ENCODE peak calls at places on chromosomes 7 and 10, in nine cellular contexts. C is adipocyte, U is lower lobe of right lung, J is neuronal stem cell, W is GM06990, F is NT2/D1, K is esophagus squamous epithelium, X is left ventricle myocardium inferior, A is esophagus muscularis mucosa. R is an unnamed sample. For H3K36me3, the result is how much of the 10 kb centered on the place peaks cover.

GRCh38 chr10:71748671-71749191 is 24.6 kb downstream of the VSIR start:
- DNase-seq in C (no peak), U (peak), J (no peak), W (peak), F (no peak), K (peak), X (peak), A (peak), R (no peak)

GRCh38 chr10:35448687-35449662 is 112.7 kb downstream of the CCNY start:
- DNase-seq in C (no peak), U (no peak), J (no peak), W (no peak), F (no peak), K (no peak), X (no peak), A (no peak), R (no peak)

GRCh38 chr10:5684971-5685763 is 529 bp downstream of the TASOR2 start:
- DNase-seq in C (peak), U (peak), J (peak), W (peak), F (peak), K (no peak), X (peak), A (no peak), R (peak)

GRCh38 chr10:74039561-74040145 is 41.7 kb downstream of the VCL start:
- DNase-seq in C (peak), U (no peak), J (no peak), W (no peak), F (no peak), K (no peak), X (no peak), A (no peak), R (no peak)

GRCh38 chr7:85748861-85749260 is 562.0 kb upstream of the SEMA3D start:
- DNase-seq in C (no peak), U (no peak), J (no peak), W (no peak), F (no peak), K (no peak), X (no peak), A (no peak), R (no peak)

GRCh38 chr7:44290250-44290616 is 35.2 kb downstream of the CAMK2B start:
- DNase-seq in C (no peak), U (peak), J (no peak), W (no peak), F (no peak), K (no peak), X (peak), A (peak), R (no peak)

GRCh38 chr7:33183504-33183903 is 54.1 kb downstream of the BBS9 start:
- DNase-seq in C (peak), U (no peak), J (no peak), W (no peak), F (no peak), K (no peak), X (no peak), A (no peak), R (no peak)

GRCh38 chr10:116263870-116264269 is 9.1 kb downstream of the GFRA1 start:
- DNase-seq in C (no peak), U (no peak), J (no peak), W (no peak), F (no peak), K (no peak), X (no peak), A (peak), R (no peak)

GRCh38 chr7:17184805-17185689 is 113.4 kb upstream of the AHR start:
- DNase-seq in C (peak), U (no peak), J (no peak), W (peak), F (no peak), K (no peak), X (no peak), A (no peak), R (no peak)

GRCh38 chr10:132536241-132536963 is 1.2 kb upstream of the INPP5A start:
- DNase-seq in C (no peak), U (peak), J (no peak), W (no peak), F (no peak), K (no peak), X (peak), A (no peak), R (no peak)

GRCh38 chr7:112723416-112723815 is 66.8 kb downstream of the TMEM168 start:
- DNase-seq in C (peak), U (no peak), J (no peak), W (no peak), F (no peak), K (no peak), X (no peak), A (no peak), R (peak)

GRCh38 chr10:13139150-13139549 is 22.2 kb upstream of the MCM10 start:
- DNase-seq in C (no peak), U (no peak), J (no peak), W (no peak), F (no peak), K (no peak), X (no peak), A (no peak), R (no peak)

GRCh38 chr10:79048639-79049550 is 19.9 kb upstream of the ZMIZ1 start:
- DNase-seq in C (no peak), U (peak), J (no peak), W (no peak), F (no peak), K (no peak), X (peak), A (no peak), R (no peak)
- H3K4me3 ChIP-seq in C (no peak), U (peak), J (no peak), W (no peak), F (no peak), K (peak), X (no peak), A (no peak), R (no peak)

DNA sequence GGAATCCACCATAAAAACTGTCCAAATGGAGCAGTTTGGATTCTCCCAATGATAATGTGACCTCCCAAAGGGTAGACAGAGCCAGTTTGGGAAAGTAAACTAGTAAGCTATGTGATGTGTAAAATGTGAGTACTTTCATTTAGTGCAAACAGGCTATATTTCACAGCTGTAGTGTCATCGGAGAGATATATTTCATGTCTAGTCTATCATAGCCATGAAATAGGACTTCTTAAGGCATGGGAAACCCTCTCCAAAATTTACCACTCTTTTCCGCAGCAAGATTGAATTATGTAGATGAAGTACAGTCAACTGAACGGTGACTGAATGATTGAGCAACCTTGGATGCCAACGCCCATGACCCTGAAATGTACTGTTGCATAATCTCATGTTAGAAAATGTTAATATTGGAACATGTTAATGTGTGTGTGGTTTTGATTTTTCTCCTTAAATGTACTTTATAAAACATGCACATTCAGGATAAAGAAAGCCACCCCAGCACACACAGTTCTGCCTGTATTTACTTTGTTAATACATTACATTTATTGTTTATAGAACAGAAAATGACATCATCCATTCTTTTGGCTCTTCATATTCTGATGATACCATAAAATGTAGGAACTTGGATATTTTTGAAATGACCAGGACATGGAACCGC is 140.5 kb downstream of the NRP1 start:
- DNase-seq in C (peak), U (no peak), J (no peak), W (no peak), F (no peak), K (no peak), X (no peak), A (no peak), R (peak)
- H3K36me3 ChIP-seq in C (under half), U (under half), J (under half), W (under half), F (under half), K (under half), X (half or more), A (under half), R (under half)

DNA sequence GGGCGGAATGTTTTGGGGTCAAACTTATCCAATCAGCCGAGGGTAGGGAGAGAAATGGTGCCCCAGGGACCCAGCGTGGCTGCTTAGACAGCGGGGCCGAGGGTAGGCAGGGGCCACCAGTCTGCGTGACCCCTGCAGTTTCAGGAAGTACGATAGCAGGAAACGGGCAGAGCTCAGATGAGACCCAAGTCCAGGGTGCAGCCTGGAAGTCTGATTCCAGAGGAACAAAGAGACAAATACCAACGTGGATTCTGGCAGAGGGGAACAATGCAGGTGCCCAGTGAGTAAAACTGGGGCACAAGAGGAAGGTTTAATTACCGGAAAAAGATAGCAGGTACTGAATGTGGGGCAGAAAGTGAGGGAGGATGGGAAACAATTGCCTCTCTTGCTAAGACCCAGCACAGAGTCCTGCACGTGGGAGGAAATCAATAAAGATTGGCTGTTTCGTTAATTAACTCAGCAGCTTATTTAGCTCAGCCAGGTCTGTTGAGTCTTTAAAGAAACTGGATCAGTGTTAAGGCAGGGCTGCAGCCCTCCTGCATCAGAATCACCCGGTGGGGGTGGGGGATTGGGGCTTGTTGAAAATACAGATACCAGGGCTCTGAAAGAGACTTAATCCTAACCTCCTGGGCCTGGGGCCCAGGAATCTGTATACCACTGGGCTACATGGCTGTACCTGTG is 50.4 kb upstream of the NFE2L3 start:
- DNase-seq in C (no peak), U (no peak), J (peak), W (peak), F (no peak), K (no peak), X (no peak), A (no peak), R (no peak)
- H3K4me3 ChIP-seq in C (no peak), U (no peak), J (peak), W (peak), F (no peak), K (peak), X (no peak), A (peak), R (no peak)

DNA sequence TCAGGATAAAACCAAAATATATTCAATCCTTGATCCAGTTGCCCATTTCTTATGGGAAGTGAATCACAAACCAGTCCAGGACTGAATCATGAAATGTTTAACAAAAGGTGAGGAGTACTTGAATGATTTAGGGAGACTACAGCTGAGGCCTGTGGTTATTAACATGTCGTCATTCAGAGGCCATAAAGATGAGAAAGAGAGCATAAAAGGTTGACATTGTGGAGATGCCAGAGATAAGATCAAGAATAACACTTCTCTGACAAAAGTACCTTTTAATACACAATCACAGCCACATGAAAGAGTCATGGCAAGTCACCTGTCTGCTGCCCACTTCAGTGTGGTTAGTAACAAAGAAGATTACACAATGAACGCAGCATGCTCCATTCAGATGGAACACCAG is 1195.7 kb upstream of the SORCS1 start:
- DNase-seq in C (no peak), U (no peak), J (no peak), W (no peak), F (no peak), K (no peak), X (no peak), A (no peak), R (no peak)
- H3K36me3 ChIP-seq in C (under half), U (under half), J (under half), W (under half), F (under half), K (under half), X (under half), A (under half), R (under half)

GRCh38 chr10:26698909-26699308 is 1.4 kb downstream of the PDSS1 start:
- DNase-seq in C (no peak), U (no peak), J (no peak), W (no peak), F (no peak), K (no peak), X (no peak), A (no peak), R (no peak)
- H3K4me3 ChIP-seq in C (peak), U (no peak), J (peak), W (peak), F (peak), K (peak), X (peak), A (no peak), R (peak)

DNA sequence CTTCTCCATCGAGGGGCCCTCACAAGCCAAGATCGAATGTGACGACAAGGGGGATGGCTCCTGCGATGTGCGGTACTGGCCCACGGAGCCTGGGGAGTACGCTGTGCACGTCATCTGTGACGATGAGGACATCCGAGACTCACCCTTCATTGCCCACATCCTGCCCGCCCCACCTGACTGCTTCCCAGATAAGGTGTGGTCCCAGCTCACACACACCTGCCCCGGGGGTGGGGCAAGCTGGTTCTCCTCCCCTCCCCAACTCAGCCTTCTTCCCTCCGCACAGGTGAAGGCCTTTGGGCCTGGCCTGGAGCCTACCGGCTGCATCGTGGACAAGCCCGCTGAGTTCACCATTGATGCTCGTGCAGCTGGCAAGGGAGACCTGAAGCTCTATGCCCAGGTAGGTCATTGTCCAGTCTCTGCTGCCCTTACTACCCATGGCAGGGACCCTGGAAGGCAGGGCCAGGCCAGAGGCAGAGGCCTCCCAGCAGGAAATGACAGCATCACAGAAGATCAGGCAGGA is 11.0 kb downstream of the FLNC start:
- DNase-seq in C (no peak), U (peak), J (no peak), W (no peak), F (no peak), K (no peak), X (peak), A (no peak), R (no peak)
- H3K36me3 ChIP-seq in C (half or more), U (under half), J (half or more), W (under half), F (half or more), K (under half), X (half or more), A (half or more), R (half or more)

GRCh38 chr10:30437039-30437781 is 3.2 kb downstream of the MAP3K8 start:
- DNase-seq in C (peak), U (no peak), J (no peak), W (no peak), F (no peak), K (no peak), X (no peak), A (no peak), R (peak)

GRCh38 chr10:30436688-30437038 is 2.7 kb downstream of the MAP3K8 start:
- DNase-seq in C (peak), U (no peak), J (no peak), W (no peak), F (no peak), K (no peak), X (no peak), A (no peak), R (no peak)

GRCh38 chr10:30436200-30436599 is 2.2 kb downstream of the MAP3K8 start:
- DNase-seq in C (peak), U (no peak), J (peak), W (no peak), F (peak), K (no peak), X (no peak), A (no peak), R (peak)

GRCh38 chr10:30439931-30440330 is 5.9 kb downstream of the MAP3K8 start:
- DNase-seq in C (no peak), U (no peak), J (no peak), W (no peak), F (no peak), K (no peak), X (no peak), A (no peak), R (no peak)

DNA sequence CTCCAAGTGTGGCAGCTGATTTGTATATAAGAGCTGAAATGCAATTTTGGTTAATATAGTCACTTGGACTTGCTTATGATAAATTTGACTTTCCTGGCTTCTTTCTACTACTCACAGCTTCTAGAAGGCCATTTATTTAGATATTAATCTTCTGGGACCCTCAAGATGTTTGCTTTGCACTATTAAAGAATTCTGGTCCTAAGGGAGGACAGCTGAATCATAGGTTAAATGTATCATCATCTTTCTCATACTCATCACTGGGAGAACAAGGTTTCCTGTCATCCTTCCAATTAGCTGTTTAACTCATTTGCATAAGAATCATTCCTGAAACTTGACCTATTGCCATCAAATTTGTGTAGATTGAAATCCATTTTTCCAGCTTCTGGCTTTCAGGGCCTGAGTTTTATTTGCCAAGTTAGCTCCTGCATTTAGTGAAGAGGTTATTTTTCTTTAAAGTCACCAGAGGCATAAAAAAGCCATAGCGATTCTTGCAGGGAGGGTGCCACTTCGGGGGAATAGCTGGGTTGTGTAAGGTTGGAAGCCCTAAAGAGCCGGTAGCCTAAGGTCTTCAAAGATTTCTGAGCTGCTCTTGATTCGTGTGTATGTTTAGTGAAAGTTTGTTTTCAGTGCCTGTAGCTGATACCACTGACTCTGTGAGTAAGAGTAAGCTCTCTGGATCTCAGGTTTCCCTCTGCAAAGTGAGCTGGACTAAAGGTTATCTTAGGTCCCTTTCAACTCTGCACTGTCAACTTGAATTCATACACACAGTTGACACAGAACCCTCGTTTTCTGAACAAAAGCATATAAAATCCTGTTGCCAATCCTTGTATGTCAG is 4.2 kb downstream of the MAP3K8 start:
- DNase-seq in C (peak), U (no peak), J (no peak), W (no peak), F (no peak), K (no peak), X (no peak), A (no peak), R (no peak)
- H3K4me3 ChIP-seq in C (peak), U (peak), J (no peak), W (peak), F (no peak), K (peak), X (peak), A (peak), R (no peak)